ENCODE peak calls at places on chromosomes 2 and 18, in six cellular contexts. I, K, N, M, X and Z are unnamed samples.
A peak's percentile ranks its signal among the peaks of the same experiment; 100 is the strongest.

GRCh38 chr2:225814554-225814953 is 415.0 kb downstream of the NYAP2 start:
- DNase-seq in I (no peak), N (no peak), X (no peak), K (no peak), M (no peak), Z (no peak)

GRCh38 chr18:50859793-50860192 is 19.1 kb upstream of the ME2 start:
- DNase-seq in M (no peak), K (no peak), N (no peak), I (no peak), X (no peak), Z (no peak)

GRCh38 chr2:232231514-232231913 is 147.0 kb upstream of the ALPP start:
- DNase-seq in X (no peak), K (no peak), I (no peak), M (no peak), N (no peak), Z (no peak)

GRCh38 chr2:17915099-17915498 is 36.6 kb downstream of the KCNS3 start:
- DNase-seq in M (no peak), X (no peak), K (no peak), I (no peak), N (no peak), Z (no peak)

GRCh38 chr2:44163782-44164181 is 4.9 kb upstream of the PPM1B start:
- DNase-seq in M (no peak), X (no peak), K (no peak), I (no peak), N (no peak), Z (no peak)

GRCh38 chr2:99422599-99422998 is 67.2 kb downstream of the REV1 start:
- DNase-seq in M (no peak), K (peak; percentile 9), I (no peak), N (no peak), X (no peak), Z (no peak)

GRCh38 chr2:100606740-100607343 is 44.0 kb downstream of the PDCL3 start:
- DNase-seq in N (peak; percentile 15), I (peak; percentile 59), M (peak; percentile 40), X (no peak), K (peak; percentile 37), Z (peak; percentile 28)

GRCh38 chr2:39608690-39609457 is 56.8 kb upstream of the TMEM178A start:
- DNase-seq in X (no peak), K (no peak), I (peak; percentile 42), N (no peak), M (no peak), Z (no peak)

GRCh38 chr2:135952891-135953290 is 32.5 kb downstream of the DARS1 start:
- DNase-seq in M (no peak), K (no peak), X (no peak), I (peak; percentile 28), N (no peak), Z (no peak)

GRCh38 chr2:213274143-213274542 is 10.1 kb upstream of the SPAG16 start:
- DNase-seq in N (no peak), M (no peak), I (no peak), X (no peak), K (no peak), Z (no peak)

GRCh38 chr2:18074476-18074875 is 196.0 kb downstream of the KCNS3 start:
- DNase-seq in K (no peak), M (no peak), N (no peak), I (no peak), X (no peak), Z (no peak)

GRCh38 chr18:37393945-37394609 is 171.5 kb downstream of the CELF4 start:
- DNase-seq in M (peak; percentile 89), X (peak; percentile 61), N (peak; percentile 79), I (peak; percentile 88), K (no peak), Z (peak; percentile 13)

GRCh38 chr2:33681333-33681732 is 82.2 kb upstream of the FAM98A start:
- DNase-seq in I (peak; percentile 6), X (no peak), M (no peak), N (peak; percentile 36), K (no peak), Z (peak; percentile 9)

GRCh38 chr18:76349067-76349715 is 145.9 kb downstream of the ZNF516 start:
- DNase-seq in N (peak; percentile 49), M (peak; percentile 83), K (peak; percentile 67), X (peak; percentile 73), I (peak; percentile 79), Z (peak; percentile 41)

GRCh38 chr18:39780774-39781173 is 2174.3 kb upstream of the PIK3C3 start:
- DNase-seq in M (no peak), K (no peak), N (no peak), X (no peak), I (no peak), Z (no peak)

GRCh38 chr2:190053426-190053825 is 9.1 kb downstream of the MSTN start:
- DNase-seq in M (no peak), K (no peak), I (no peak), X (no peak), N (no peak), Z (no peak)

GRCh38 chr2:142874293-142874814 is 3.1 kb upstream of the KYNU start:
- DNase-seq in N (no peak), M (no peak), X (peak; percentile 60), I (peak; percentile 90), K (no peak), Z (no peak)

GRCh38 chr2:39059366-39059952 is 61.4 kb downstream of the SOS1 start:
- DNase-seq in M (peak; percentile 24), K (no peak), I (peak; percentile 77), N (peak; percentile 54), X (no peak), Z (peak; percentile 30)

GRCh38 chr2:171995586-171995985 is 4.2 kb upstream of the METAP1D start:
- DNase-seq in M (no peak), K (no peak), I (no peak), N (no peak), X (no peak), Z (no peak)

GRCh38 chr2:109128466-109129355 is at the start of gene SH3RF3:
- DNase-seq in M (peak; percentile 32), I (peak; percentile 69), N (peak; percentile 63), K (peak; percentile 44), X (peak; percentile 57), Z (peak; percentile 38)

GRCh38 chr2:101820519-101820918 is 123.0 kb downstream of the MAP4K4 start:
- DNase-seq in M (no peak), X (no peak), N (no peak), K (no peak), I (peak; percentile 64), Z (no peak)

GRCh38 chr2:171509945-171510731 is 12.1 kb upstream of the CYBRD1 start:
- DNase-seq in K (peak; percentile 25), X (no peak), N (no peak), M (no peak), I (no peak), Z (no peak)

GRCh38 chr2:8049111-8049720 is 632.6 kb upstream of the ID2 start:
- DNase-seq in I (peak; percentile 13), N (no peak), M (no peak), X (no peak), K (no peak), Z (no peak)

GRCh38 chr2:28779020-28779419 is 27.4 kb downstream of the PPP1CB start:
- DNase-seq in I (no peak), N (no peak), K (no peak), X (no peak), M (no peak), Z (no peak)

GRCh38 chr2:132725716-132726115 is 55.7 kb upstream of the LYPD1 start:
- DNase-seq in N (no peak), K (no peak), I (no peak), M (no peak), X (no peak), Z (no peak)

GRCh38 chr2:189204322-189204941 is 24.9 kb upstream of the COL5A2 start:
- DNase-seq in K (no peak), I (peak; percentile 39), N (no peak), M (no peak), X (no peak), Z (peak; percentile 36)

GRCh38 chr2:142944264-142944663 is 66.8 kb downstream of the KYNU start:
- DNase-seq in K (no peak), N (no peak), I (no peak), M (no peak), X (no peak), Z (no peak)

GRCh38 chr2:158686166-158686792 is 108.8 kb upstream of the DAPL1 start:
- DNase-seq in N (no peak), I (peak; percentile 10), X (no peak), K (no peak), M (no peak), Z (no peak)

GRCh38 chr2:101486258-101486701 is 11.4 kb upstream of the RFX8 start:
- DNase-seq in X (no peak), I (peak; percentile 24), N (no peak), M (no peak), K (no peak), Z (no peak)